ENCODE peak calls at places on chromosomes 2 and 18, in eight cellular contexts. T is T follicular helper cell, W is GM19239, D is tibial nerve, Q is dermis blood vessel endothelial cell, S is NCI-H748 treated with DMSO at 0.1 percent for 48 hours, C is putamen, A is GM12865. I is an unnamed sample.

GRCh38 chr2:146579154-146579930 is 1265.5 kb upstream of the ACVR2A start:
- DNase-seq in T (no peak), W (no peak), D (no peak), Q (peak), S (no peak), C (no peak), A (no peak), I (no peak)

GRCh38 chr2:173752152-173752551 is 213.0 kb downstream of the SP3 start:
- DNase-seq in T (no peak), W (no peak), D (no peak), Q (no peak), S (no peak), C (no peak), A (peak), I (no peak)

GRCh38 chr2:75311993-75312392 is 112.7 kb upstream of the TACR1 start:
- DNase-seq in T (no peak), W (peak), D (no peak), Q (no peak), S (no peak), C (no peak), A (peak), I (no peak)

GRCh38 chr2:15640291-15640711 is 48.6 kb downstream of the DDX1 start:
- DNase-seq in T (no peak), W (no peak), D (no peak), Q (peak), S (no peak), C (peak), A (no peak), I (no peak)

GRCh38 chr2:219065484-219065883 is 4.8 kb upstream of the IHH start:
- DNase-seq in T (no peak), W (no peak), D (no peak), Q (no peak), S (no peak), C (no peak), A (no peak), I (no peak)

GRCh38 chr18:50847192-50847591 is 27.4 kb upstream of the MRO start:
- DNase-seq in T (no peak), W (no peak), D (no peak), Q (no peak), S (no peak), C (no peak), A (no peak), I (no peak)

GRCh38 chr2:8239402-8240127 is 442.3 kb upstream of the ID2 start:
- DNase-seq in T (no peak), W (no peak), D (no peak), Q (no peak), S (no peak), C (peak), A (peak), I (no peak)

GRCh38 chr2:112840068-112840445 is 3.5 kb upstream of the IL1B start:
- DNase-seq in T (no peak), W (no peak), D (no peak), Q (no peak), S (no peak), C (no peak), A (no peak), I (no peak)

GRCh38 chr2:19746137-19746585 is 155.6 kb downstream of the TTC32 start:
- DNase-seq in T (no peak), W (no peak), D (no peak), Q (no peak), S (no peak), C (no peak), A (peak), I (no peak)

GRCh38 chr2:111030271-111030891 is 90.3 kb upstream of the BCL2L11 start:
- DNase-seq in T (no peak), W (peak), D (no peak), Q (no peak), S (no peak), C (no peak), A (peak), I (peak)

GRCh38 chr2:220192994-220193753 is 565.7 kb downstream of the SLC4A3 start:
- DNase-seq in T (no peak), W (no peak), D (no peak), Q (no peak), S (no peak), C (no peak), A (no peak), I (no peak)